ENCODE peak calls at places on chromosome 13, in four cellular contexts. F, G, J and Z are unnamed samples.

GRCh38 chr13:109729031-109729870 is 57.1 kb downstream of the IRS2 start:
- DNase-seq in F (no peak), J (no peak), G (no peak), Z (no peak)

GRCh38 chr13:94063096-94063495 is 416.4 kb downstream of the DCT start:
- DNase-seq in G (no peak), F (no peak), J (no peak), Z (peak; percentile 43)

GRCh38 chr13:74129500-74130144 is 4.6 kb downstream of the KLF12 start:
- DNase-seq in F (no peak), G (no peak), J (no peak), Z (no peak)

GRCh38 chr13:100794575-100794974 is 120.0 kb upstream of the TMTC4 start:
- DNase-seq in J (no peak), F (no peak), G (no peak), Z (no peak)

GRCh38 chr13:46010148-46010547 is 42.4 kb downstream of the ZC3H13 start:
- DNase-seq in G (no peak), J (peak; percentile 10), F (no peak), Z (no peak)

GRCh38 chr13:30396434-30397075 is 25.7 kb upstream of the UBE2L5 start:
- DNase-seq in J (no peak), F (no peak), G (no peak), Z (no peak)

GRCh38 chr13:93080587-93080986 is 146.0 kb upstream of the GPC6 start:
- DNase-seq in J (no peak), G (peak; percentile 18), F (no peak), Z (no peak)

GRCh38 chr13:44012910-44013309 is 133.2 kb downstream of the LACC1 start:
- DNase-seq in F (no peak), G (peak; percentile 88), J (no peak), Z (no peak)

GRCh38 chr13:24670927-24671326 is 9.3 kb upstream of the ATP12A start:
- DNase-seq in G (no peak), J (no peak), F (no peak), Z (no peak)

GRCh38 chr13:46639033-46639981 is 86.3 kb downstream of the LRCH1 start:
- DNase-seq in F (no peak), G (peak; percentile 70), J (no peak), Z (no peak)

GRCh38 chr13:36344886-36345437 is 1.2 kb downstream of the SPART start:
- DNase-seq in G (no peak), F (no peak), J (no peak), Z (no peak)

GRCh38 chr13:36258831-36259230 is 38.8 kb downstream of the CCDC169 start:
- DNase-seq in F (no peak), G (no peak), J (no peak), Z (no peak)

GRCh38 chr13:97116754-97117153 is 105.4 kb upstream of the MBNL2 start:
- DNase-seq in F (no peak), G (no peak), J (no peak), Z (no peak)

GRCh38 chr13:24087611-24088235 is 72.8 kb upstream of the SPATA13 start:
- DNase-seq in G (no peak), F (no peak), J (no peak), Z (no peak)

GRCh38 chr13:34435338-34435737 is 506.7 kb upstream of the NBEA start:
- DNase-seq in J (no peak), F (no peak), G (no peak), Z (peak; percentile 52)

GRCh38 chr13:113458218-113459065 is 5.2 kb upstream of the ADPRHL1 start:
- DNase-seq in G (no peak), J (no peak), F (no peak), Z (no peak)

GRCh38 chr13:109481046-109481445 is 305.3 kb downstream of the IRS2 start:
- DNase-seq in G (no peak), F (no peak), J (no peak), Z (no peak)

GRCh38 chr13:114194853-114195252 is 15.8 kb downstream of the CFAP97D2 start:
- DNase-seq in G (no peak), J (no peak), F (no peak), Z (no peak)

GRCh38 chr13:43113603-43114002 is 90.2 kb downstream of the DNAJC15 start:
- DNase-seq in J (no peak), F (no peak), G (no peak), Z (no peak)

GRCh38 chr13:44646044-44646443 is 69.9 kb upstream of the TSC22D1 start:
- DNase-seq in J (no peak), G (no peak), F (no peak), Z (no peak)

GRCh38 chr13:106369858-106370257 is 165.6 kb downstream of the EFNB2 start:
- DNase-seq in J (no peak), F (no peak), G (no peak), Z (no peak)

GRCh38 chr13:73338389-73338788 is 279.6 kb downstream of the KLF5 start:
- DNase-seq in J (no peak), F (no peak), G (no peak), Z (no peak)

GRCh38 chr13:80284290-80284689 is 56.6 kb downstream of the SPRY2 start:
- DNase-seq in F (no peak), G (no peak), J (no peak), Z (no peak)

GRCh38 chr13:111480503-111480902 is 160.1 kb downstream of the TEX29 start:
- DNase-seq in G (no peak), F (no peak), J (no peak), Z (no peak)

GRCh38 chr13:49373699-49374098 is 70.2 kb downstream of the CAB39L start:
- DNase-seq in F (no peak), G (no peak), J (no peak), Z (no peak)
- H3K4me3 ChIP-seq in F (no peak overlapping the region), G (no peak overlapping the region), J (no peak overlapping the region), Z (no peak overlapping the region)

GRCh38 chr13:20869540-20869939 is 33.0 kb downstream of the XPO4 start:
- DNase-seq in J (no peak), F (no peak), G (no peak), Z (no peak)
- TF ChIP-seq CTCF in J (peak; percentile 50), F (no peak), G (no peak), Z (no peak)

GRCh38 chr13:99064624-99065249 is 86.9 kb upstream of the DOCK9 start:
- DNase-seq in G (no peak), F (no peak), J (no peak), Z (no peak)

GRCh38 chr13:99061411-99061810 is 83.5 kb upstream of the DOCK9 start:
- DNase-seq in G (no peak), J (no peak), F (no peak), Z (no peak)

GRCh38 chr13:99063952-99064351 is 86.1 kb upstream of the DOCK9 start:
- DNase-seq in J (no peak), F (no peak), G (no peak), Z (no peak)

GRCh38 chr13:99063178-99063577 is 85.3 kb upstream of the DOCK9 start:
- DNase-seq in F (no peak), G (no peak), J (no peak), Z (no peak)

DNA sequence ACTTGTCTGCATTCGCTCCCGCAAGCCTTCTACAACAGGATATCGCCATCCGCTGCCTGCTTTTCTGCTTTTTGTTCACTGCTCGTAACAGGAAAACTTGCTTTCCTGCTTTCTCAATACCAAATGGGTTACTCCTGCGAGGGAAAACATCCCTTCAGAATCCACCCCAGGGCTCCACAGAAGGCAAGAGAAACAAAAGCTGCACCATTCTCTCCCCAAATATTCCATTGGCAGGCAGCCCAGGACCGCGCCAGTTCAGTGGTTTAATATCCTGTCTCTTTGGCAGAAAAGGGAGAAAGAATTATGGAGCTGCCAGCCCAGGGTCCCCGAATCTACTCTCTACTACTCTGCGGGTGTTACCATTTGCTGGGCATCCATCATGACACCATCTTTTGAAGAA is 84.7 kb upstream of the DOCK9 start:
- DNase-seq in J (no peak), F (no peak), G (no peak), Z (no peak)
- H3K4me3 ChIP-seq in J (no peak overlapping the region), F (no peak overlapping the region), G (no peak overlapping the region), Z (no peak overlapping the region)

DNA sequence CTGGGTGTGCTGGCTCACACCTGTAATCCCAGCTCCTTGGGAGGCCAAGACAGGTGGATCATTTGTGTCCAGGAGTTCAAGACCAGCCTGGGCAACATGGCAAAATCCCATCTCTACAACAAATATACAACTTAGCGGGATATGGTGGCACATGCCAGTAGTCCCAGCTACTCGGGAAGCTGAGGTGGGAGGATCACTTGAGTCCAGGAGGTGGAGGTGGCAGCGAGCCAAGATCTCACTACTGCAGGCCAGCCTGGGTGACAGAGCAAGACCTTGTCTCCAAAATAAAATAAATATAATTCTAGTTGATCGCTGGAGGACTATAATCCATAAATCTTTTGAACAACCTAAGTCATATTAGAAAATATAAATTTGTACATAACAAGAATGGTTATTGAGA is 1061.5 kb upstream of the PCDH9 start:
- DNase-seq in F (no peak), G (no peak), J (no peak), Z (no peak)
- TF ChIP-seq CTCF in F (no peak), G (no peak), J (no peak), Z (no peak)

DNA sequence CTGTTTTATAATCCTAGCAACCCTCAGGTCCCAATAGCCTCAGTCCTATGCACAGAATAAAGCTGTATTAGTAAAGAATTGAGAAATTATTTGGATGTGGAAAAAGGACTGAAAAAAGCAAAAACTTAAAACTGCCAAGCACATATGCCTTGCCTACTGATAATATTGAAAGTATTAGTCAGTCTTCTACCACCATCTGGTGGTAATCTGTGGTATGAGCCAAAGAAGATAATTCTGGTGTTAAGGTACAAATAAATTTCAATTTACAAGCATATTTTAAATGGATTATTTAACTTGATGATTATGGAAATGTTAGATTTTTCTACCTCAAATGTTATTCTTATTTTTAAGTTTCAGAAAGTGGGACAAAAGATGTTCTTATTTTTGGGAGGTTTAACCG is 460.3 kb upstream of the KLHL1 start:
- DNase-seq in G (no peak), F (no peak), J (no peak), Z (no peak)
- H3K4me3 ChIP-seq in G (no peak overlapping the region), F (no peak overlapping the region), J (no peak overlapping the region), Z (no peak overlapping the region)

GRCh38 chr13:78586706-78587105 is 16.6 kb downstream of the POU4F1 start:
- DNase-seq in G (no peak), F (no peak), J (no peak), Z (no peak)
- TF ChIP-seq CTCF in G (peak; percentile 47), F (no peak), J (no peak), Z (peak; percentile 50)

GRCh38 chr13:48194392-48194754 is 38.6 kb upstream of the ITM2B start:
- DNase-seq in G (no peak), F (no peak), J (no peak), Z (no peak)
- H3K4me3 ChIP-seq in G (no peak overlapping the region), F (no peak overlapping the region), J (no peak overlapping the region), Z (no peak overlapping the region)

GRCh38 chr13:50915562-50915961 is 6.0 kb downstream of the RNASEH2B start:
- DNase-seq in J (no peak), F (no peak), G (no peak), Z (no peak)
- TF ChIP-seq CTCF in J (no peak), F (no peak), G (no peak), Z (no peak)